ENCODE peak calls at places on chromosome 11, in eight cellular contexts. One of them, this sample, is unnamed.

GRCh38 chr11:15748673-15749190 is 607.6 kb downstream of the SOX6 start:
- DNase-seq in activated T-cell treated with anti-CD3 and anti-CD28 coated beads for 1 hour: no peak
- DNase-seq in HTR-8/SVneo: no peak
- DNase-seq in astrocyte of the hippocampus: no peak
- DNase-seq in A549: no peak
- DNase-seq in pulmonary artery endothelial cell: no peak
- DNase-seq in stimulated activated CD4-positive, alpha-beta T cell treated with anti-CD3 and anti-CD28 coated beads, Interleukin-1b, Interleukin-23, amount 100 ng/mL, for 1 hour: no peak
- DNase-seq in amniotic stem cell: no peak
- DNase-seq in this sample: no peak

GRCh38 chr11:101915811-101916291 is 471 bp downstream of the ANGPTL5 start:
- DNase-seq in activated T-cell treated with anti-CD3 and anti-CD28 coated beads for 1 hour: no peak
- DNase-seq in HTR-8/SVneo: peak
- DNase-seq in amniotic stem cell: peak
- DNase-seq in A549: peak
- DNase-seq in astrocyte of the hippocampus: peak
- DNase-seq in pulmonary artery endothelial cell: no peak
- DNase-seq in stimulated activated CD4-positive, alpha-beta T cell treated with anti-CD3 and anti-CD28 coated beads, Interleukin-1b, Interleukin-23, amount 100 ng/mL, for 1 hour: no peak
- DNase-seq in this sample: peak

GRCh38 chr11:22554221-22554620 is 71.4 kb downstream of the FANCF start:
- DNase-seq in amniotic stem cell: no peak
- DNase-seq in stimulated activated CD4-positive, alpha-beta T cell treated with anti-CD3 and anti-CD28 coated beads, Interleukin-1b, Interleukin-23, amount 100 ng/mL, for 1 hour: no peak
- DNase-seq in activated T-cell treated with anti-CD3 and anti-CD28 coated beads for 1 hour: no peak
- DNase-seq in pulmonary artery endothelial cell: no peak
- DNase-seq in A549: no peak
- DNase-seq in HTR-8/SVneo: no peak
- DNase-seq in astrocyte of the hippocampus: no peak
- DNase-seq in this sample: no peak

GRCh38 chr11:39365809-39366436 is 2093.5 kb downstream of the LRRC4C start:
- DNase-seq in stimulated activated CD4-positive, alpha-beta T cell treated with anti-CD3 and anti-CD28 coated beads, Interleukin-1b, Interleukin-23, amount 100 ng/mL, for 1 hour: no peak
- DNase-seq in A549: peak
- DNase-seq in pulmonary artery endothelial cell: no peak
- DNase-seq in activated T-cell treated with anti-CD3 and anti-CD28 coated beads for 1 hour: no peak
- DNase-seq in amniotic stem cell: no peak
- DNase-seq in HTR-8/SVneo: peak
- DNase-seq in astrocyte of the hippocampus: peak
- DNase-seq in this sample: no peak

GRCh38 chr11:46603704-46604308 is 10.0 kb upstream of the AMBRA1 start:
- DNase-seq in A549: no peak
- DNase-seq in astrocyte of the hippocampus: no peak
- DNase-seq in stimulated activated CD4-positive, alpha-beta T cell treated with anti-CD3 and anti-CD28 coated beads, Interleukin-1b, Interleukin-23, amount 100 ng/mL, for 1 hour: no peak
- DNase-seq in HTR-8/SVneo: no peak
- DNase-seq in pulmonary artery endothelial cell: no peak
- DNase-seq in activated T-cell treated with anti-CD3 and anti-CD28 coated beads for 1 hour: no peak
- DNase-seq in amniotic stem cell: no peak
- DNase-seq in this sample: no peak

GRCh38 chr11:11568651-11569229 is 53.1 kb downstream of the GALNT18 start:
- DNase-seq in activated T-cell treated with anti-CD3 and anti-CD28 coated beads for 1 hour: no peak
- DNase-seq in A549: no peak
- DNase-seq in astrocyte of the hippocampus: no peak
- DNase-seq in HTR-8/SVneo: no peak
- DNase-seq in amniotic stem cell: no peak
- DNase-seq in pulmonary artery endothelial cell: no peak
- DNase-seq in stimulated activated CD4-positive, alpha-beta T cell treated with anti-CD3 and anti-CD28 coated beads, Interleukin-1b, Interleukin-23, amount 100 ng/mL, for 1 hour: no peak
- DNase-seq in this sample: no peak

GRCh38 chr11:60912223-60912850 is 1.6 kb upstream of the TMEM109 start:
- DNase-seq in astrocyte of the hippocampus: no peak
- DNase-seq in HTR-8/SVneo: no peak
- DNase-seq in A549: no peak
- DNase-seq in amniotic stem cell: no peak
- DNase-seq in stimulated activated CD4-positive, alpha-beta T cell treated with anti-CD3 and anti-CD28 coated beads, Interleukin-1b, Interleukin-23, amount 100 ng/mL, for 1 hour: no peak
- DNase-seq in pulmonary artery endothelial cell: no peak
- DNase-seq in activated T-cell treated with anti-CD3 and anti-CD28 coated beads for 1 hour: no peak
- DNase-seq in this sample: no peak

GRCh38 chr11:1487851-1488574 is 1.4 kb upstream of the MOB2 start:
- DNase-seq in stimulated activated CD4-positive, alpha-beta T cell treated with anti-CD3 and anti-CD28 coated beads, Interleukin-1b, Interleukin-23, amount 100 ng/mL, for 1 hour: no peak
- DNase-seq in amniotic stem cell: no peak
- DNase-seq in activated T-cell treated with anti-CD3 and anti-CD28 coated beads for 1 hour: no peak
- DNase-seq in astrocyte of the hippocampus: no peak
- DNase-seq in pulmonary artery endothelial cell: no peak
- DNase-seq in HTR-8/SVneo: no peak
- DNase-seq in A549: no peak
- DNase-seq in this sample: no peak

GRCh38 chr11:121231576-121232278 is 60.8 kb upstream of the SC5D start:
- DNase-seq in astrocyte of the hippocampus: no peak
- DNase-seq in pulmonary artery endothelial cell: no peak
- DNase-seq in stimulated activated CD4-positive, alpha-beta T cell treated with anti-CD3 and anti-CD28 coated beads, Interleukin-1b, Interleukin-23, amount 100 ng/mL, for 1 hour: no peak
- DNase-seq in activated T-cell treated with anti-CD3 and anti-CD28 coated beads for 1 hour: no peak
- DNase-seq in A549: no peak
- DNase-seq in amniotic stem cell: no peak
- DNase-seq in HTR-8/SVneo: no peak
- DNase-seq in this sample: no peak

GRCh38 chr11:12199231-12199948 is 89.0 kb downstream of the MICAL2 start:
- DNase-seq in astrocyte of the hippocampus: no peak
- DNase-seq in HTR-8/SVneo: no peak
- DNase-seq in amniotic stem cell: no peak
- DNase-seq in activated T-cell treated with anti-CD3 and anti-CD28 coated beads for 1 hour: no peak
- DNase-seq in pulmonary artery endothelial cell: no peak
- DNase-seq in A549: no peak
- DNase-seq in stimulated activated CD4-positive, alpha-beta T cell treated with anti-CD3 and anti-CD28 coated beads, Interleukin-1b, Interleukin-23, amount 100 ng/mL, for 1 hour: no peak
- DNase-seq in this sample: no peak

GRCh38 chr11:85941380-85941973 is 86.3 kb downstream of the CCDC83 start:
- DNase-seq in stimulated activated CD4-positive, alpha-beta T cell treated with anti-CD3 and anti-CD28 coated beads, Interleukin-1b, Interleukin-23, amount 100 ng/mL, for 1 hour: no peak
- DNase-seq in pulmonary artery endothelial cell: peak
- DNase-seq in astrocyte of the hippocampus: peak
- DNase-seq in HTR-8/SVneo: peak
- DNase-seq in activated T-cell treated with anti-CD3 and anti-CD28 coated beads for 1 hour: no peak
- DNase-seq in amniotic stem cell: peak
- DNase-seq in A549: peak
- DNase-seq in this sample: peak

GRCh38 chr11:83459802-83460201 is 173.6 kb upstream of the CCDC90B start:
- DNase-seq in stimulated activated CD4-positive, alpha-beta T cell treated with anti-CD3 and anti-CD28 coated beads, Interleukin-1b, Interleukin-23, amount 100 ng/mL, for 1 hour: no peak
- DNase-seq in amniotic stem cell: no peak
- DNase-seq in pulmonary artery endothelial cell: no peak
- DNase-seq in HTR-8/SVneo: no peak
- DNase-seq in A549: no peak
- DNase-seq in activated T-cell treated with anti-CD3 and anti-CD28 coated beads for 1 hour: no peak
- DNase-seq in astrocyte of the hippocampus: no peak
- DNase-seq in this sample: no peak

GRCh38 chr11:1749787-1750351 is 526 bp downstream of the IFITM10 start:
- DNase-seq in HTR-8/SVneo: no peak
- DNase-seq in stimulated activated CD4-positive, alpha-beta T cell treated with anti-CD3 and anti-CD28 coated beads, Interleukin-1b, Interleukin-23, amount 100 ng/mL, for 1 hour: no peak
- DNase-seq in amniotic stem cell: peak
- DNase-seq in activated T-cell treated with anti-CD3 and anti-CD28 coated beads for 1 hour: no peak
- DNase-seq in pulmonary artery endothelial cell: no peak
- DNase-seq in astrocyte of the hippocampus: peak
- DNase-seq in A549: no peak
- DNase-seq in this sample: peak

GRCh38 chr11:132719684-132720083 is 812.6 kb downstream of the OPCML start:
- DNase-seq in HTR-8/SVneo: no peak
- DNase-seq in pulmonary artery endothelial cell: no peak
- DNase-seq in stimulated activated CD4-positive, alpha-beta T cell treated with anti-CD3 and anti-CD28 coated beads, Interleukin-1b, Interleukin-23, amount 100 ng/mL, for 1 hour: no peak
- DNase-seq in A549: no peak
- DNase-seq in astrocyte of the hippocampus: no peak
- DNase-seq in amniotic stem cell: no peak
- DNase-seq in activated T-cell treated with anti-CD3 and anti-CD28 coated beads for 1 hour: no peak
- DNase-seq in this sample: no peak

GRCh38 chr11:106021181-106021966 is 666 bp downstream of the MSANTD4 start:
- DNase-seq in astrocyte of the hippocampus: no peak
- DNase-seq in A549: no peak
- DNase-seq in stimulated activated CD4-positive, alpha-beta T cell treated with anti-CD3 and anti-CD28 coated beads, Interleukin-1b, Interleukin-23, amount 100 ng/mL, for 1 hour: no peak
- DNase-seq in amniotic stem cell: no peak
- DNase-seq in HTR-8/SVneo: peak
- DNase-seq in pulmonary artery endothelial cell: no peak
- DNase-seq in activated T-cell treated with anti-CD3 and anti-CD28 coated beads for 1 hour: no peak
- DNase-seq in this sample: peak

GRCh38 chr11:28086569-28086968 is 21.4 kb downstream of the KIF18A start:
- DNase-seq in stimulated activated CD4-positive, alpha-beta T cell treated with anti-CD3 and anti-CD28 coated beads, Interleukin-1b, Interleukin-23, amount 100 ng/mL, for 1 hour: no peak
- DNase-seq in amniotic stem cell: peak
- DNase-seq in astrocyte of the hippocampus: no peak
- DNase-seq in activated T-cell treated with anti-CD3 and anti-CD28 coated beads for 1 hour: no peak
- DNase-seq in A549: no peak
- DNase-seq in HTR-8/SVneo: no peak
- DNase-seq in pulmonary artery endothelial cell: no peak
- DNase-seq in this sample: peak

GRCh38 chr11:114399490-114399889 is 821 bp downstream of the C11orf71 start:
- DNase-seq in stimulated activated CD4-positive, alpha-beta T cell treated with anti-CD3 and anti-CD28 coated beads, Interleukin-1b, Interleukin-23, amount 100 ng/mL, for 1 hour: no peak
- DNase-seq in activated T-cell treated with anti-CD3 and anti-CD28 coated beads for 1 hour: no peak
- DNase-seq in A549: peak
- DNase-seq in pulmonary artery endothelial cell: no peak
- DNase-seq in HTR-8/SVneo: no peak
- DNase-seq in astrocyte of the hippocampus: no peak
- DNase-seq in amniotic stem cell: no peak
- DNase-seq in this sample: no peak

GRCh38 chr11:34986883-34987525 is 70.6 kb downstream of the PDHX start:
- DNase-seq in stimulated activated CD4-positive, alpha-beta T cell treated with anti-CD3 and anti-CD28 coated beads, Interleukin-1b, Interleukin-23, amount 100 ng/mL, for 1 hour: no peak
- DNase-seq in activated T-cell treated with anti-CD3 and anti-CD28 coated beads for 1 hour: no peak
- DNase-seq in HTR-8/SVneo: no peak
- DNase-seq in astrocyte of the hippocampus: no peak
- DNase-seq in pulmonary artery endothelial cell: no peak
- DNase-seq in A549: no peak
- DNase-seq in amniotic stem cell: no peak
- DNase-seq in this sample: no peak

GRCh38 chr11:94854770-94855633 is 86.8 kb downstream of the AMOTL1 start:
- DNase-seq in A549: no peak
- DNase-seq in HTR-8/SVneo: no peak
- DNase-seq in stimulated activated CD4-positive, alpha-beta T cell treated with anti-CD3 and anti-CD28 coated beads, Interleukin-1b, Interleukin-23, amount 100 ng/mL, for 1 hour: no peak
- DNase-seq in activated T-cell treated with anti-CD3 and anti-CD28 coated beads for 1 hour: no peak
- DNase-seq in pulmonary artery endothelial cell: no peak
- DNase-seq in amniotic stem cell: no peak
- DNase-seq in astrocyte of the hippocampus: no peak
- DNase-seq in this sample: no peak

GRCh38 chr11:829116-829945 is 1.6 kb downstream of the CRACR2B start:
- DNase-seq in A549: no peak
- DNase-seq in stimulated activated CD4-positive, alpha-beta T cell treated with anti-CD3 and anti-CD28 coated beads, Interleukin-1b, Interleukin-23, amount 100 ng/mL, for 1 hour: no peak
- DNase-seq in astrocyte of the hippocampus: peak
- DNase-seq in HTR-8/SVneo: no peak
- DNase-seq in amniotic stem cell: no peak
- DNase-seq in pulmonary artery endothelial cell: peak
- DNase-seq in activated T-cell treated with anti-CD3 and anti-CD28 coated beads for 1 hour: no peak
- DNase-seq in this sample: no peak

GRCh38 chr11:117931971-117932370 is 2.8 kb upstream of the TMPRSS13 start:
- DNase-seq in activated T-cell treated with anti-CD3 and anti-CD28 coated beads for 1 hour: no peak
- DNase-seq in A549: no peak
- DNase-seq in stimulated activated CD4-positive, alpha-beta T cell treated with anti-CD3 and anti-CD28 coated beads, Interleukin-1b, Interleukin-23, amount 100 ng/mL, for 1 hour: no peak
- DNase-seq in astrocyte of the hippocampus: peak
- DNase-seq in HTR-8/SVneo: no peak
- DNase-seq in amniotic stem cell: no peak
- DNase-seq in pulmonary artery endothelial cell: no peak
- DNase-seq in this sample: no peak

GRCh38 chr11:69298778-69299461 is 5.0 kb downstream of the MYEOV start:
- DNase-seq in activated T-cell treated with anti-CD3 and anti-CD28 coated beads for 1 hour: no peak
- DNase-seq in amniotic stem cell: no peak
- DNase-seq in astrocyte of the hippocampus: peak
- DNase-seq in pulmonary artery endothelial cell: no peak
- DNase-seq in stimulated activated CD4-positive, alpha-beta T cell treated with anti-CD3 and anti-CD28 coated beads, Interleukin-1b, Interleukin-23, amount 100 ng/mL, for 1 hour: no peak
- DNase-seq in HTR-8/SVneo: no peak
- DNase-seq in A549: peak
- DNase-seq in this sample: peak

GRCh38 chr11:48101044-48101733 is 115.4 kb upstream of the OR4B1 start:
- DNase-seq in activated T-cell treated with anti-CD3 and anti-CD28 coated beads for 1 hour: no peak
- DNase-seq in pulmonary artery endothelial cell: no peak
- DNase-seq in stimulated activated CD4-positive, alpha-beta T cell treated with anti-CD3 and anti-CD28 coated beads, Interleukin-1b, Interleukin-23, amount 100 ng/mL, for 1 hour: no peak
- DNase-seq in HTR-8/SVneo: no peak
- DNase-seq in A549: no peak
- DNase-seq in astrocyte of the hippocampus: no peak
- DNase-seq in amniotic stem cell: no peak
- DNase-seq in this sample: no peak

GRCh38 chr11:19245351-19245750 is 4.6 kb upstream of the E2F8 start:
- DNase-seq in activated T-cell treated with anti-CD3 and anti-CD28 coated beads for 1 hour: no peak
- DNase-seq in pulmonary artery endothelial cell: no peak
- DNase-seq in astrocyte of the hippocampus: no peak
- DNase-seq in A549: no peak
- DNase-seq in amniotic stem cell: no peak
- DNase-seq in HTR-8/SVneo: no peak
- DNase-seq in stimulated activated CD4-positive, alpha-beta T cell treated with anti-CD3 and anti-CD28 coated beads, Interleukin-1b, Interleukin-23, amount 100 ng/mL, for 1 hour: no peak
- DNase-seq in this sample: no peak

GRCh38 chr11:37952035-37952434 is 1354.0 kb upstream of the RAG2 start:
- DNase-seq in HTR-8/SVneo: no peak
- DNase-seq in stimulated activated CD4-positive, alpha-beta T cell treated with anti-CD3 and anti-CD28 coated beads, Interleukin-1b, Interleukin-23, amount 100 ng/mL, for 1 hour: no peak
- DNase-seq in A549: no peak
- DNase-seq in amniotic stem cell: no peak
- DNase-seq in activated T-cell treated with anti-CD3 and anti-CD28 coated beads for 1 hour: no peak
- DNase-seq in pulmonary artery endothelial cell: no peak
- DNase-seq in astrocyte of the hippocampus: no peak
- DNase-seq in this sample: no peak

GRCh38 chr11:75103380-75104026 is 6.8 kb upstream of the OR2AT4 start:
- DNase-seq in A549: no peak
- DNase-seq in amniotic stem cell: peak
- DNase-seq in pulmonary artery endothelial cell: no peak
- DNase-seq in HTR-8/SVneo: peak
- DNase-seq in astrocyte of the hippocampus: peak
- DNase-seq in activated T-cell treated with anti-CD3 and anti-CD28 coated beads for 1 hour: no peak
- DNase-seq in stimulated activated CD4-positive, alpha-beta T cell treated with anti-CD3 and anti-CD28 coated beads, Interleukin-1b, Interleukin-23, amount 100 ng/mL, for 1 hour: no peak
- DNase-seq in this sample: peak

GRCh38 chr11:59614277-59615131 is 1.1 kb downstream of the OSBP start:
- DNase-seq in astrocyte of the hippocampus: no peak
- DNase-seq in A549: peak
- DNase-seq in stimulated activated CD4-positive, alpha-beta T cell treated with anti-CD3 and anti-CD28 coated beads, Interleukin-1b, Interleukin-23, amount 100 ng/mL, for 1 hour: no peak
- DNase-seq in activated T-cell treated with anti-CD3 and anti-CD28 coated beads for 1 hour: no peak
- DNase-seq in amniotic stem cell: no peak
- DNase-seq in HTR-8/SVneo: no peak
- DNase-seq in pulmonary artery endothelial cell: no peak
- DNase-seq in this sample: no peak

GRCh38 chr11:7965386-7965785 is at the start of gene NLRP10:
- DNase-seq in A549: no peak
- DNase-seq in stimulated activated CD4-positive, alpha-beta T cell treated with anti-CD3 and anti-CD28 coated beads, Interleukin-1b, Interleukin-23, amount 100 ng/mL, for 1 hour: no peak
- DNase-seq in astrocyte of the hippocampus: peak
- DNase-seq in pulmonary artery endothelial cell: no peak
- DNase-seq in HTR-8/SVneo: no peak
- DNase-seq in activated T-cell treated with anti-CD3 and anti-CD28 coated beads for 1 hour: no peak
- DNase-seq in amniotic stem cell: peak
- DNase-seq in this sample: peak

GRCh38 chr11:119266063-119266462 is 50.9 kb downstream of the MCAM start:
- DNase-seq in HTR-8/SVneo: no peak
- DNase-seq in astrocyte of the hippocampus: no peak
- DNase-seq in amniotic stem cell: no peak
- DNase-seq in pulmonary artery endothelial cell: no peak
- DNase-seq in activated T-cell treated with anti-CD3 and anti-CD28 coated beads for 1 hour: no peak
- DNase-seq in stimulated activated CD4-positive, alpha-beta T cell treated with anti-CD3 and anti-CD28 coated beads, Interleukin-1b, Interleukin-23, amount 100 ng/mL, for 1 hour: no peak
- DNase-seq in A549: no peak
- DNase-seq in this sample: no peak

GRCh38 chr11:68036141-68036716 is 2.6 kb upstream of the TCIRG1 start:
- DNase-seq in A549: no peak
- DNase-seq in stimulated activated CD4-positive, alpha-beta T cell treated with anti-CD3 and anti-CD28 coated beads, Interleukin-1b, Interleukin-23, amount 100 ng/mL, for 1 hour: no peak
- DNase-seq in activated T-cell treated with anti-CD3 and anti-CD28 coated beads for 1 hour: no peak
- DNase-seq in amniotic stem cell: no peak
- DNase-seq in pulmonary artery endothelial cell: no peak
- DNase-seq in HTR-8/SVneo: no peak
- DNase-seq in astrocyte of the hippocampus: no peak
- DNase-seq in this sample: no peak

GRCh38 chr11:120801801-120802689 is 221.9 kb upstream of the TBCEL start:
- DNase-seq in A549: peak
- DNase-seq in pulmonary artery endothelial cell: peak
- DNase-seq in astrocyte of the hippocampus: peak
- DNase-seq in stimulated activated CD4-positive, alpha-beta T cell treated with anti-CD3 and anti-CD28 coated beads, Interleukin-1b, Interleukin-23, amount 100 ng/mL, for 1 hour: peak
- DNase-seq in HTR-8/SVneo: peak
- DNase-seq in amniotic stem cell: no peak
- DNase-seq in activated T-cell treated with anti-CD3 and anti-CD28 coated beads for 1 hour: peak
- DNase-seq in this sample: peak

GRCh38 chr11:75547617-75548054 is 14.4 kb upstream of the SERPINH1 start:
- DNase-seq in pulmonary artery endothelial cell: peak
- DNase-seq in stimulated activated CD4-positive, alpha-beta T cell treated with anti-CD3 and anti-CD28 coated beads, Interleukin-1b, Interleukin-23, amount 100 ng/mL, for 1 hour: no peak
- DNase-seq in amniotic stem cell: peak
- DNase-seq in A549: peak
- DNase-seq in HTR-8/SVneo: peak
- DNase-seq in astrocyte of the hippocampus: peak
- DNase-seq in activated T-cell treated with anti-CD3 and anti-CD28 coated beads for 1 hour: no peak
- DNase-seq in this sample: peak

GRCh38 chr11:117070016-117070415 is 28.2 kb downstream of the SIK3 start:
- DNase-seq in HTR-8/SVneo: no peak
- DNase-seq in activated T-cell treated with anti-CD3 and anti-CD28 coated beads for 1 hour: no peak
- DNase-seq in amniotic stem cell: no peak
- DNase-seq in stimulated activated CD4-positive, alpha-beta T cell treated with anti-CD3 and anti-CD28 coated beads, Interleukin-1b, Interleukin-23, amount 100 ng/mL, for 1 hour: no peak
- DNase-seq in astrocyte of the hippocampus: no peak
- DNase-seq in pulmonary artery endothelial cell: no peak
- DNase-seq in A549: no peak
- DNase-seq in this sample: no peak

GRCh38 chr11:65389294-65389980 is 3.0 kb downstream of the FRMD8 start:
- DNase-seq in astrocyte of the hippocampus: no peak
- DNase-seq in amniotic stem cell: no peak
- DNase-seq in A549: no peak
- DNase-seq in activated T-cell treated with anti-CD3 and anti-CD28 coated beads for 1 hour: no peak
- DNase-seq in stimulated activated CD4-positive, alpha-beta T cell treated with anti-CD3 and anti-CD28 coated beads, Interleukin-1b, Interleukin-23, amount 100 ng/mL, for 1 hour: no peak
- DNase-seq in HTR-8/SVneo: no peak
- DNase-seq in pulmonary artery endothelial cell: no peak
- DNase-seq in this sample: no peak